ENCODE peak calls at places on chromosomes 3 and 15, in eight cellular contexts. K is KG1, U is psoas muscle, J is caudate nucleus, S is colonic mucosa, N is T-helper 9 cell, P is right cardiac atrium, M is M059J. Y is an unnamed sample.

GRCh38 chr15:56732135-56732880 is 1.0 kb downstream of the ZNF280D start:
- DNase-seq in K (peak; percentile 65), U (no peak), J (no peak), S (peak; percentile 27), N (no peak), P (no peak), M (peak; percentile 71), Y (no peak)

GRCh38 chr3:117774130-117774529 is 1064.6 kb downstream of the TUSC7 start:
- DNase-seq in K (no peak), U (no peak), J (no peak), S (no peak), N (no peak), P (no peak), M (no peak), Y (no peak)

GRCh38 chr3:12954891-12955650 is 113.7 kb upstream of the RPL32 start:
- DNase-seq in K (no peak), U (peak; percentile 96), J (peak; percentile 49), S (peak; percentile 86), N (no peak), P (peak; percentile 92), M (no peak), Y (peak; percentile 75)

GRCh38 chr15:83898295-83898694 is 244.4 kb downstream of the ADAMTSL3 start:
- DNase-seq in K (no peak), U (no peak), J (no peak), S (no peak), N (no peak), P (no peak), M (no peak), Y (no peak)

GRCh38 chr15:59688383-59688887 is 685 bp downstream of the BNIP2 start:
- DNase-seq in K (peak; percentile 28), U (no peak), J (no peak), S (no peak), N (no peak), P (no peak), M (peak; percentile 71), Y (no peak)

GRCh38 chr3:138452491-138452890 is 18.1 kb downstream of the ESYT3 start:
- DNase-seq in K (no peak), U (no peak), J (no peak), S (no peak), N (no peak), P (no peak), M (no peak), Y (no peak)

GRCh38 chr15:48671381-48672022 is 26.0 kb upstream of the FBN1 start:
- DNase-seq in K (no peak), U (peak; percentile 79), J (no peak), S (no peak), N (no peak), P (peak; percentile 89), M (peak; percentile 80), Y (no peak)

GRCh38 chr15:81530271-81530670 is 156.3 kb upstream of the TMC3 start:
- DNase-seq in K (no peak), U (no peak), J (no peak), S (no peak), N (no peak), P (no peak), M (no peak), Y (no peak)

GRCh38 chr3:169186596-169186995 is 476.9 kb downstream of the MECOM start:
- DNase-seq in K (no peak), U (no peak), J (no peak), S (no peak), N (no peak), P (no peak), M (no peak), Y (no peak)

GRCh38 chr3:195438371-195438770 is 4.4 kb downstream of the ACAP2 start:
- DNase-seq in K (no peak), U (no peak), J (no peak), S (no peak), N (no peak), P (no peak), M (peak; percentile 29), Y (no peak)

GRCh38 chr15:78640840-78641733 is at the start of gene CHRNB4:
- DNase-seq in K (no peak), U (no peak), J (no peak), S (peak; percentile 36), N (no peak), P (peak; percentile 59), M (no peak), Y (no peak)

GRCh38 chr15:43285609-43286037 is 18.9 kb upstream of the TGM5 start:
- DNase-seq in K (peak; percentile 84), U (no peak), J (no peak), S (peak; percentile 45), N (peak; percentile 40), P (no peak), M (peak; percentile 61), Y (peak; percentile 24)

GRCh38 chr3:69092030-69092513 is 7.3 kb downstream of the ARL6IP5 start:
- DNase-seq in K (peak; percentile 71), U (no peak), J (no peak), S (no peak), N (no peak), P (no peak), M (peak; percentile 21), Y (peak; percentile 21)

GRCh38 chr3:30059240-30059639 is 547.2 kb upstream of the TGFBR2 start:
- DNase-seq in K (no peak), U (no peak), J (no peak), S (no peak), N (no peak), P (no peak), M (no peak), Y (no peak)

GRCh38 chr3:66407281-66408218 is 93.3 kb downstream of the LRIG1 start:
- DNase-seq in K (no peak), U (peak; percentile 88), J (peak; percentile 24), S (peak; percentile 85), N (peak; percentile 73), P (peak; percentile 89), M (peak; percentile 24), Y (peak; percentile 38)

GRCh38 chr3:193732391-193732790 is 139.4 kb downstream of the OPA1 start:
- DNase-seq in K (no peak), U (no peak), J (no peak), S (no peak), N (no peak), P (no peak), M (peak; percentile 91), Y (no peak)

GRCh38 chr3:174331095-174331802 is 527.9 kb upstream of the NAALADL2 start:
- DNase-seq in K (no peak), U (no peak), J (no peak), S (no peak), N (no peak), P (no peak), M (no peak), Y (peak; percentile 61)

GRCh38 chr3:34396288-34396687 is 597.9 kb downstream of the PDCD6IP start:
- DNase-seq in K (no peak), U (no peak), J (no peak), S (no peak), N (no peak), P (no peak), M (no peak), Y (no peak)

GRCh38 chr15:55284461-55284860 is 5.2 kb downstream of the RAB27A start:
- DNase-seq in K (no peak), U (no peak), J (no peak), S (no peak), N (no peak), P (no peak), M (no peak), Y (no peak)

GRCh38 chr3:73801444-73801843 is 176.7 kb upstream of the PDZRN3 start:
- DNase-seq in K (no peak), U (no peak), J (no peak), S (no peak), N (no peak), P (no peak), M (no peak), Y (no peak)

GRCh38 chr3:150790621-150791020 is 27.7 kb upstream of the SIAH2 start:
- DNase-seq in K (no peak), U (no peak), J (no peak), S (no peak), N (no peak), P (no peak), M (no peak), Y (no peak)

Y was measured in HL-60.